ENCODE peak calls at places on chromosomes 13 and 19, in seven cellular contexts. I, M, H, G, Y, B and L are unnamed samples.

GRCh38 chr19:39587496-39587895 is 14.8 kb upstream of the LGALS13 start:
- DNase-seq in I (no peak), M (no peak), H (no peak), G (no peak), Y (peak), B (no peak), L (no peak)

GRCh38 chr19:35639321-35639639 is 2.3 kb upstream of the ETV2 start:
- DNase-seq in I (no peak), M (no peak), H (no peak), G (no peak), Y (no peak), B (no peak), L (no peak)

GRCh38 chr13:111371720-111372119 is 51.3 kb downstream of the TEX29 start:
- DNase-seq in I (no peak), M (no peak), H (no peak), G (no peak), Y (no peak), B (no peak), L (no peak)

GRCh38 chr19:572891-573825 is 762 bp downstream of the BSG start:
- DNase-seq in I (peak), M (peak), H (peak), G (no peak), Y (peak), B (no peak), L (peak)

GRCh38 chr19:2455481-2456300 is 1.1 kb downstream of the LMNB2 start:
- DNase-seq in I (no peak), M (peak), H (peak), G (peak), Y (peak), B (no peak), L (no peak)

GRCh38 chr19:18764591-18765051 is 26.5 kb downstream of the COMP start:
- DNase-seq in I (no peak), M (no peak), H (no peak), G (no peak), Y (peak), B (no peak), L (peak)

GRCh38 chr13:23953860-23954512 is 56.7 kb upstream of the C1QTNF9B start:
- DNase-seq in I (no peak), M (no peak), H (no peak), G (no peak), Y (no peak), B (no peak), L (no peak)

GRCh38 chr13:80341771-80342271 is 895 bp upstream of the SPRY2 start:
- DNase-seq in I (peak), M (peak), H (no peak), G (peak), Y (peak), B (peak), L (no peak)

GRCh38 chr13:35826626-35827254 is 304.4 kb downstream of the DCLK1 start:
- DNase-seq in I (no peak), M (no peak), H (peak), G (no peak), Y (no peak), B (no peak), L (no peak)

GRCh38 chr19:50857366-50857765 is 2.7 kb downstream of the KLK3 start:
- DNase-seq in I (no peak), M (no peak), H (no peak), G (no peak), Y (no peak), B (no peak), L (no peak)

GRCh38 chr19:11019824-11020223 is 59.0 kb downstream of the SMARCA4 start:
- DNase-seq in I (no peak), M (no peak), H (no peak), G (no peak), Y (no peak), B (no peak), L (no peak)

GRCh38 chr13:48655291-48655690 is 1.6 kb downstream of the CYSLTR2 start:
- DNase-seq in I (no peak), M (no peak), H (no peak), G (no peak), Y (no peak), B (no peak), L (no peak)

GRCh38 chr13:74681891-74682290 is 547.7 kb upstream of the KLF12 start:
- DNase-seq in I (no peak), M (no peak), H (no peak), G (no peak), Y (no peak), B (no peak), L (no peak)

DNA sequence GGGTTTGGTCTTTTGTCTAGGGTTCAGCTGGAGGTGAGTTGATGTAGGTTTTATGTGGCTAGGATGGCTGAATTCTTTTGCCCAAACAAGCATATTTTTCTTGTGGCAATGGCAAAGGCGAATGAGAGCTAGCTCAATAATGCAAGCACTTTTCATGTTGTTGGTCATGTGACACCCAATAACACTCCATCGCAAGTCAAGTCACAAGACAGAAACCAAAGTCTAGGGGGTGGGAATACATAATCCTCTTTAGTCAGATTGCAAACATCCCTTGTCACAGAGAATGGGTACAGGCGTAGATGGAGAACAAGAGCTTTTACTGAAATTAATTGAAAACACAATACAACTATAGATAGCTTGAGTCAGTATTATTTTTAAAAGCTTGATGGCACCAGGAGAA is 121.8 kb upstream of the EDNRB start:
- DNase-seq in I (no peak), M (no peak), H (no peak), G (no peak), Y (no peak), B (no peak), L (no peak)
- TF ChIP-seq CTCF in I (no peak), M (no peak), H (no peak), G (no peak), Y (no peak), B (no peak), L (no peak)

DNA sequence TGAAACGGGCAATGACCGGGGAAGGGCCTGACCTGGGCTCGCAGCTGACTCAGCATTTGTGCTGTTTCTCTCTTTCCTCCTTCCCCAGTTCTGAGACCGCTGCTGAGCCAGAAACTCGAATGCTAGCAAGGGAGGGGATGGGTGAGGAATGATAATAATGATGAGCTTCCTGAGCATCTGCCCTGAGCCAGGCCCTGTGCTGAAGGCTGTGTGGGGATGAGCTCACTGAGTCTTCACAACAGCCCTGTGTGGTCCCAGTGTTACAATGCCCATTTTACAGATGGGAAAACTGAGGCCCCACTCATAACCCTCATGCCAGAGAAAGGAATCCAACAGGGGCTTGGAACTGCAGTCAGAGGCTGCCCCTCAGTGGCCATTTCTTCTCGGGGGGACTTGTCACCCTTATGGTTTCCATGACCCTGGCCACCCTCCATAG is 8.1 kb downstream of the SULT2B1 start:
- DNase-seq in I (no peak), M (no peak), H (peak), G (no peak), Y (no peak), B (no peak), L (no peak)
- TF ChIP-seq CTCF in I (no peak), M (no peak), H (no peak), G (no peak), Y (no peak), B (no peak), L (no peak)

DNA sequence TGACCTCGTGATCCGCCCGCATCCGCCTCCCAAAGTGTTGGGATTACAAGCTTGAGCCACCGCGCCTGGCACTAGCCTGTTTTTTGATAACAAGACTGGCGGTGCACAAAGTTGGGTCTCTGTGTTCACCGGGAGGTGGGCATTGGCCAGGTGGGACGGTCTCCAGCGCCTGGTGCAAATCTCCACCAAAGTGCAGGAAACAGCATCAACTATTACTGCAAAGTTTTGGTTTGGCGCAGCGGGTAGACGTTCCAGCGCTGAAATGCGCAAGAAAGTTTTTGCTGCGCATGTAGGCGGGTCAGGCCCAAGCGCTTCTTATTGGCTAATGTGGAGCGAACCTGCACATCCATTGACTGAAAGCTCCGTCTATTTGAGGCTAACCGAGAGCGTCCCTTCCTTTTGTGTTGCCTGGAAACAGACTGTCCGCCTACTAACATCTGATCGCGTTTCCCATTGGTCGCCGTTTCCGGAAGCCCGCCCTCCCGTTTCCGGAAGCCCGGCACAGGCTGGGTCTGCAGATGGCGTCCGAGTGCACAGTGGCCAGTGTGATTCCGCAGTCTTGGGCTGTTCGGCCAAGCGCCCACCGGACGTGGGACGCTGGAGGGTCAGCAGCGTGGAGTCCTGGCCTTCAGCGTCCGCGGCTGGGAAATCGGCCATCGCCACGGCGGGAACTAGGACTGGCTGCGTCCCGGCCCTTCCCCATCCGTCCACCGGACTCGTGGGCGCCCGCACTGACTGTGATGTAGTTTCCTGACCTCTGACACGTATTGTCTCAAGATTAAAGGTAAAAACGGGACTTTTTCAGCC is 53.3 kb upstream of the ZNF527 start:
- DNase-seq in I (peak), M (peak), H (peak), G (peak), Y (peak), B (peak), L (peak)
- TF ChIP-seq CTCF in I (no peak), M (peak), H (peak), G (no peak), Y (peak), B (no peak), L (peak)

DNA sequence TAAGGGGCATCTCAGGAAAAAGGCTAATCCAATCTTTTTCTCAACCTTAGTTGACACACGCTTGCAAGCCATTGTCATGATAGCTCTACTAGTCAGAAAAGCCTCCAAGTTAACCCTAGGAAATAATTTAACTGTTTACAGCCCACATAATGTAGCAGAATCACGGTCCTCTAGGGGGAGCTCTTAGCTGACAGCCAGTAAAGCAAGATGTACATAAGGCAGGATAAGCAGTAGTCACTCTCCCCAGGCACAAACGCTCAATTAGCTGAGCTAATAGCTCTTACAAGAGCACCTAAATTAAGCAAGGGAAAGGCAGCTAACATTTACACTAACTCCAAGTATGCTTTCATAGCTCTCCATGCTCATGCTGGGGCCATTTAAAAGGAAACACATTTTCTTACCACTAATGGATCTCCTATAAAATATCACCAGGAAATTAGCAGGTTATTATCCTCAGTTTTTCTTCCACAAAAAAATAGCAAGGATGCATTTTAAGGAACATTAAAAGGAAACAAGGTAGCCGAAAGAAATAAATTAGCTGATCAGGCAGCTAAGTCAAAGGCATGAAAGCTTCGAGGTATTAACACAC is 33.7 kb upstream of the ZSCAN5A start:
- DNase-seq in I (no peak), M (no peak), H (peak), G (no peak), Y (peak), B (no peak), L (no peak)
- TF ChIP-seq CTCF in I (peak), M (no peak), H (peak), G (peak), Y (peak), B (no peak), L (peak)

DNA sequence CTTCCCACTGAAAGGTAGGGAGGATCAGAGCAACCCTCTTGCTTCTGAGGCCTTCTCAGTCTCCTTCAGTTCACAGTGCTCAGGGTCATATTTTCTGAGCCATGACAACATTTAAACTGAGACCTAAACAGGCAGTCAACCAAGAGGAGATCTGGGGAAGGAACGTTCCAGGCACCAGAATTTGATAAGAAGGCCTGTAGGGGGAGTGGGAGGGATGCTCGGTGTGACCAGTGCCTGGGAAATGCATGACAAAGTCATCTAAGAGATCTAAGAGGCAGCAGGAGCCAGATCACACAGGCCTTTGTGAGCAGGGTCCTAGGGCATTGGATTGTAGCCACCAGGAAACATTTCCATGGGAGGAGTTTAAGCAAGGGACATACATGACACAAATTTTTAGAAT is 71.6 kb downstream of the SHISA2 start:
- DNase-seq in I (peak), M (no peak), H (no peak), G (no peak), Y (peak), B (no peak), L (peak)
- TF ChIP-seq CTCF in I (no peak), M (peak), H (peak), G (no peak), Y (peak), B (peak), L (peak)